ENCODE peak calls at places on chromosomes 6 and 20, in four cellular contexts. One of them, this sample, is unnamed.

GRCh38 chr6:66538548-66539135 is 831.6 kb upstream of the EYS start:
- DNase-seq in K562: no peak
- DNase-seq in endothelial cell of umbilical vein: no peak
- DNase-seq in HepG2: no peak
- DNase-seq in this sample: no peak

GRCh38 chr20:24049081-24049480 is 60.5 kb upstream of the GGTLC1 start:
- DNase-seq in K562: no peak
- DNase-seq in endothelial cell of umbilical vein: no peak
- DNase-seq in HepG2: no peak
- DNase-seq in this sample: no peak

GRCh38 chr20:46047821-46048220 is 18.8 kb downstream of the SLC12A5 start:
- DNase-seq in K562: no peak
- DNase-seq in endothelial cell of umbilical vein: no peak
- DNase-seq in HepG2: no peak
- DNase-seq in this sample: no peak

GRCh38 chr6:130385059-130385695 is 19.4 kb downstream of the TMEM200A start:
- DNase-seq in K562: no peak
- DNase-seq in endothelial cell of umbilical vein: no peak
- DNase-seq in HepG2: no peak
- DNase-seq in this sample: no peak

GRCh38 chr6:37074053-37074827 is 68.8 kb downstream of the FGD2 start:
- DNase-seq in K562: no peak
- DNase-seq in endothelial cell of umbilical vein: no peak
- DNase-seq in HepG2: no peak
- DNase-seq in this sample: no peak

GRCh38 chr20:45964024-45964423 is 8.0 kb downstream of the ZNF335 start:
- DNase-seq in K562: no peak
- DNase-seq in endothelial cell of umbilical vein: no peak
- DNase-seq in HepG2: no peak
- DNase-seq in this sample: no peak

GRCh38 chr6:137995371-137995770 is 111.8 kb downstream of the PERP start:
- DNase-seq in K562: no peak
- DNase-seq in endothelial cell of umbilical vein: no peak
- DNase-seq in HepG2: no peak
- DNase-seq in this sample: no peak

GRCh38 chr6:71287038-71287437 is 1.6 kb upstream of the OGFRL1 start:
- DNase-seq in K562: no peak
- DNase-seq in endothelial cell of umbilical vein: no peak
- DNase-seq in HepG2: no peak
- DNase-seq in this sample: no peak

GRCh38 chr6:168037242-168037641 is 39.8 kb downstream of the KIF25 start:
- DNase-seq in K562: no peak
- DNase-seq in endothelial cell of umbilical vein: no peak
- DNase-seq in HepG2: peak; percentile 28
- DNase-seq in this sample: no peak

DNA sequence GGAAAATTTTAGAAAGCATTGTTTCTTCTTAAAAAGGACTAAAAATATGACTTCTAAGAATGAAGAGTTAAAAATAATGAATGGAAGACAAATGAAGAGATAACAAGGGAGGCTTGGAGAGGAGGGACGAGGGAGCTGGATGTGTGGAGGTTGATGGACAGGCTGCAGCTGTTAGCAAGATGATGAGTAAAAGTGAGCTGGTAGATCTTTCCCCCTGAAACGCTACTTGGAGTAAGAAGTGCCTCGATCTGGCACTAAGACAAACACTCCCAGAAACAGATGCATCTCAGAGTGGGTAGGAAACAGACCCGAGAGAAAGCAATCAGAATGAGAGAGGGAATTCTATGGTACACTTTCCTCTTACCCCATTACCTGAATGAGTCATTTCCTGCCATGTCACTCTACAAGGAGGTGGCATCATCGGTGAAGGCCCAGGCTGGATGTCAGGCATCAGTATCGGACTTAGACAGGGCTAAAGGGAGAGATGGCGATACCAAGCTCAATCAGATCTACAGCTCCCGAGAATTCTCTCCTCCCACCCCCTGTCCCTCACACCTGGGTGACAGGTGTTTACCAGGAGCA is 154.1 kb upstream of the BMP2 start:
- DNase-seq in K562: no peak
- DNase-seq in endothelial cell of umbilical vein: no peak
- DNase-seq in HepG2: no peak
- DNase-seq in this sample: no peak
- TF ChIP-seq JUN in K562: no peak
- TF ChIP-seq JUN in endothelial cell of umbilical vein: no peak
- TF ChIP-seq JUN in HepG2: no peak
- TF ChIP-seq JUN in this sample: no peak

GRCh38 chr20:48457261-48458002 is 370.4 kb downstream of the PREX1 start:
- DNase-seq in K562: no peak
- DNase-seq in endothelial cell of umbilical vein: no peak
- DNase-seq in HepG2: no peak
- DNase-seq in this sample: no peak

GRCh38 chr20:48455606-48456360 is 372.0 kb downstream of the PREX1 start:
- DNase-seq in K562: no peak
- DNase-seq in endothelial cell of umbilical vein: no peak
- DNase-seq in HepG2: no peak
- DNase-seq in this sample: no peak

GRCh38 chr20:48454721-48455490 is 372.9 kb downstream of the PREX1 start:
- DNase-seq in K562: no peak
- DNase-seq in endothelial cell of umbilical vein: no peak
- DNase-seq in HepG2: no peak
- DNase-seq in this sample: no peak

GRCh38 chr20:48458003-48458377 is 369.8 kb downstream of the PREX1 start:
- DNase-seq in K562: no peak
- DNase-seq in endothelial cell of umbilical vein: no peak
- DNase-seq in HepG2: no peak
- DNase-seq in this sample: no peak

DNA sequence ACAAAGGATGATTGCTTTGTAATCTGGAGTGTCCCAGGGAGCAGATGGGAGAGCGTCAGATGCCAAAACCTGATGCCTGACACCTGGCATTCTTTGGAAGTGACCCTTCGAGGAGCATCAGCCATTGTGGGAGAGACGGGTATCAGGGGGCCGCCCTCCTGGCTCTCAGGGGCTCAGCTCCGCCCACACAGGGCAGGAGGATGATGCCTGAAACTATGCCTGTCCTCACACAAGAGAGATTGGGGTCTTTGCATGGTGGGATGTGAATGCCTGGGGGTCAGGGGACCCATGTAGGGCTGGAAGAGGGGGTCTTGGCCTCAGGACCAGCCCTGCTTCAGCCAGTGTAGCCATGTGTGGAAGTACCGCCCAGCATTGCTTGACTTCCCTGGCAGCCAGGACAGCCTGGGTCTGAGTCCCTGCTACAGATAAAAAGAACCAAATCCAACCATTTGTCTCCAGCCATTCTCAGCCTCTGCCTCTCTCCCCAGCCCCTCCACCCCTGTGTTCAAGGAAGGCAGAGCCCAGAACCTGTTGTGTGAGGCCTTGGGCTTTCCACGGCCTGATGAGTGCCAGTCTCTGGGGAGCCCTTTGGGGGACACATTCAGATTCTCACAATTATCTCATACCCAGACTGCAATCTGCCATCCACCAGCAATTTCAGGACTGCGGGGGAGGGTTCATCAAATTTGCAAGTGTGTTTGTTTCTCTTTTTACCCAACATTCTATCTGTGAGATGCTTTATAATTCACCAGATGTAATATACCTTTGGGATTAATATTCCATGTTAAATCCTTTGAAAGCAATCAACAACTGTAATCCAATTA is 371.2 kb downstream of the PREX1 start:
- DNase-seq in K562: no peak
- DNase-seq in endothelial cell of umbilical vein: no peak
- DNase-seq in HepG2: no peak
- DNase-seq in this sample: no peak
- TF ChIP-seq MYC in K562: no peak
- TF ChIP-seq MYC in endothelial cell of umbilical vein: no peak
- TF ChIP-seq MYC in HepG2: no peak
- TF ChIP-seq MYC in this sample: no peak

GRCh38 chr6:34809914-34810882 is 18.3 kb downstream of the BLTP3A start:
- DNase-seq in K562: no peak
- DNase-seq in endothelial cell of umbilical vein: peak; percentile 72
- DNase-seq in HepG2: no peak
- DNase-seq in this sample: no peak
- TF ChIP-seq JUN in K562: no peak
- TF ChIP-seq JUN in endothelial cell of umbilical vein: peak; percentile 60
- TF ChIP-seq JUN in HepG2: no peak
- TF ChIP-seq JUN in this sample: no peak

DNA sequence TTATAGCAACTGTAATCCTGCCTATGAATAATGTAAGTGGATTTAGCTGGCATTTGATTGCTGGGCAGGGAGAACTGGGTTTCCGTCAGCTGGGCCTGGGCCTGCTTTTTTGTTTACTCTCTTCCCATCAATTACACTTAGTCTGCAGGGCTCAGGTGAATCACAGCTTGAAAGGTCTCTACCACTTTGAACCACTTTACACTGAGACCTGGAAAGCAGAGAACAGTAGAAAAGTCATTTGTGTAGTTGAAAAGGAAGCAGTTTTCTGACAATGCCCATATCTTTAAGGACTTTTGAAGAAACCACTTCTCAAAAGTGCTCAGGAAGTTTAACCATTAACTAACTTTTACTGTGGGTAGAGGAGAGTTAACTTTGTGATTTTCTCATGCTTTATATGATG is 315.4 kb upstream of the SASH1 start:
- DNase-seq in K562: no peak
- DNase-seq in endothelial cell of umbilical vein: no peak
- DNase-seq in HepG2: no peak
- DNase-seq in this sample: no peak
- TF ChIP-seq MYC in K562: no peak
- TF ChIP-seq MYC in endothelial cell of umbilical vein: no peak
- TF ChIP-seq MYC in HepG2: no peak
- TF ChIP-seq MYC in this sample: no peak

DNA sequence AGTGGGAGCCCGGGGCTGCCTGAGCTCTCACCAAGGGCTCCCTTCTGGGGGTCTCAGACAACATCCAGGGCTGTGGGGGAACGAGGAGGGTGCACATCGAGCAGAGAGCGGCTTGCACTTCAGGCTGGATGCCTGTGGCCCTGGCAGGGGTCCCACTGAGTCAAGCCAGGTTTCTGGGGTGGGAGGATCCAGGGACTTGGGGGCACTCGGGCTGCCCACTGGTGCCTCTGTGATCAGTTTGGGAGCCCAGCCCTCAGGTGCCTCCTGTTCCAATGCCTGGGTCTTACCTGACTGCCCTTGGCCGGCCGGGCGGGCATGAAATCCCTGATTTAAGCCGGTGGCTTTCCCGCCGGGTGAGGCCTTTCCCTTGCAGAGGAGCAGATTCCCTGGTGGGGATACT is 470 bp downstream of the COL20A1 start:
- DNase-seq in K562: no peak
- DNase-seq in endothelial cell of umbilical vein: no peak
- DNase-seq in HepG2: no peak
- DNase-seq in this sample: no peak
- TF ChIP-seq JUN in K562: no peak
- TF ChIP-seq JUN in endothelial cell of umbilical vein: no peak
- TF ChIP-seq JUN in HepG2: no peak
- TF ChIP-seq JUN in this sample: no peak